ENCODE peak calls at places on chromosome 12, in four cellular contexts. T is HEK293T, C is HepG2, S is GM12878. E is an unnamed sample.

GRCh38 chr12:32309811-32310755 is 89.3 kb upstream of the FGD4 start:
- DNase-seq in C (no peak), T (no peak), S (no peak), E (no peak)

GRCh38 chr12:132544173-132544468 is 54.2 kb downstream of the FBRSL1 start:
- DNase-seq in T (no peak), S (no peak), C (no peak), E (peak)

GRCh38 chr12:79687711-79688270 is 3.0 kb downstream of the PAWR start:
- DNase-seq in S (no peak), T (no peak), C (no peak), E (no peak)

GRCh38 chr12:82870825-82871377 is 184.2 kb downstream of the TMTC2 start:
- DNase-seq in C (no peak), S (no peak), T (no peak), E (no peak)

GRCh38 chr12:53058674-53059433 is 9.0 kb downstream of the TNS2 start:
- DNase-seq in C (no peak), S (no peak), T (no peak), E (no peak)

GRCh38 chr12:41013921-41014642 is 174.0 kb upstream of the PDZRN4 start:
- DNase-seq in S (no peak), T (no peak), C (no peak), E (no peak)

GRCh38 chr12:57490126-57490525 is 2.3 kb downstream of the MARS1 start:
- DNase-seq in T (no peak), C (no peak), S (no peak), E (no peak)

GRCh38 chr12:78204926-78205325 is 374.2 kb downstream of the NAV3 start:
- DNase-seq in S (no peak), T (no peak), C (no peak), E (no peak)

GRCh38 chr12:25436206-25436912 is 116.7 kb downstream of the LMNTD1 start:
- DNase-seq in C (peak), T (peak), S (peak), E (peak)

GRCh38 chr12:106304001-106304421 is 1.5 kb downstream of the TCP11L2 start:
- DNase-seq in C (no peak), S (no peak), T (no peak), E (no peak)

GRCh38 chr12:11836282-11836963 is 186.9 kb downstream of the ETV6 start:
- DNase-seq in S (peak), T (no peak), C (no peak), E (no peak)

GRCh38 chr12:57832966-57833365 is 13.6 kb downstream of the CTDSP2 start:
- DNase-seq in C (no peak), S (no peak), T (no peak), E (no peak)

GRCh38 chr12:98296462-98297079 is 218.8 kb upstream of the TMPO start:
- DNase-seq in S (no peak), C (no peak), T (no peak), E (no peak)

GRCh38 chr12:50246873-50247612 is 36.3 kb downstream of the LIMA1 start:
- DNase-seq in S (peak), T (peak), C (peak), E (peak)
- TF ChIP-seq FOXK2 in S (no peak), T (no peak), C (no peak), E (peak)

GRCh38 chr12:108821407-108822397 is 35.7 kb downstream of the SSH1 start:
- DNase-seq in C (no peak), S (no peak), T (no peak), E (peak)

GRCh38 chr12:108822458-108823205 is 34.8 kb downstream of the SSH1 start:
- DNase-seq in T (peak), C (no peak), S (no peak), E (peak)

GRCh38 chr12:108817909-108818308 is 39.5 kb downstream of the SSH1 start:
- DNase-seq in S (no peak), C (no peak), T (no peak), E (no peak)

GRCh38 chr12:108820700-108821406 is 36.5 kb downstream of the SSH1 start:
- DNase-seq in S (no peak), T (no peak), C (no peak), E (no peak)

GRCh38 chr12:108819920-108820699 is 37.3 kb downstream of the SSH1 start:
- DNase-seq in T (no peak), S (no peak), C (no peak), E (peak)
- TF ChIP-seq FOXK2 in T (no peak), S (no peak), C (no peak), E (no peak)

GRCh38 chr12:115500872-115501271 is 776.6 kb downstream of the MED13L start:
- DNase-seq in C (no peak), S (no peak), T (no peak), E (no peak)
- TF ChIP-seq FOXK2 in C (no peak), S (no peak), T (no peak), E (no peak)

DNA sequence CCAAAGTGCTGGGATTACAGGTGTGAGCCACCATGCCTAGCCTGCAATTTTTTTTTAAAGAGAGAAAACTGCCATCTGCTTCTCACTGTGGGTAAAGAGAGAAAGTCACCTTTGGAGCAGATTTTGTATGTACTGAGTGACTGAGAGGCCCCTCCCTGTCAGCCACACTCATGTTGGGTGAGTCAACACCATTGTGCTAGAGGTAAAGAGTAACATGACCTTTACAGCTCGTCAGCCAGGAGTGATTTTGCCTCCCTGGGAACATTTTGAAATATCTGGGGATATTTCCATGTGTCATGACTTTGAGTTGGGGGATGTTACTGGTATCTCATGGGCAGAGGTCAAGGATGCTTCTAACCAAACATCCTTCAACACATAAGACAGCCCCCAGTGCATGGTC is 115.2 kb downstream of the KSR2 start:
- DNase-seq in C (peak), S (no peak), T (no peak), E (no peak)
- TF ChIP-seq FOXK2 in C (no peak), S (no peak), T (no peak), E (no peak)

DNA sequence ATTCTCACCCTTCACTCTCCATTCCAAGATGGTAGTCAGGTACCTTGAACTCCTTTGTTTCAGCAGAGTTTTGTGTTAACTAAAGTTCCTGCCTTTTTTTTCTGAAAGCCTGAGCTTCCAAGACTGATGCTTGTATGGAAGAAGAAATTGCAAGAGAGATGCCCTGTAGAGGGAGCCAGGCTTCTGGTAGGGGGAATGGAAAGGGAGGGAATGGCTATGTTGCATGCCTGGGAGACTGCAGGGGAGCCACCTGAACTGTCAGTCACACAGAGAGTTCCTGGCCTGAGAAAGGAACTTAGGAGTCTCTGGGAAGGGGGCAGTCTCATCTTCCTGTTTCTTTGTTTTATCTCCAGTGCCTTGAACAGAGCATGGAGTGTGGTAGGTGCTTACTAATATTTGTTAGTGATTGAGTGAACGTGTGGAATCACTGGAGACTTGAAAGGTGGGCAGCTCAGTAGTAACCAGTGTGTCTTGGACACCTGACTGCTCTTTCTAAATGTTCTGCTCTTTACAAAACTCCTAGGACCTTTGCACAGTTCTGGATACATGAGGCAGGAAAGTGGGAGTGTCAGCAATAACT is 132.2 kb downstream of the ANO4 start:
- DNase-seq in C (peak), S (no peak), T (peak), E (no peak)
- TF ChIP-seq FOXK2 in C (no peak), S (no peak), T (no peak), E (no peak)

DNA sequence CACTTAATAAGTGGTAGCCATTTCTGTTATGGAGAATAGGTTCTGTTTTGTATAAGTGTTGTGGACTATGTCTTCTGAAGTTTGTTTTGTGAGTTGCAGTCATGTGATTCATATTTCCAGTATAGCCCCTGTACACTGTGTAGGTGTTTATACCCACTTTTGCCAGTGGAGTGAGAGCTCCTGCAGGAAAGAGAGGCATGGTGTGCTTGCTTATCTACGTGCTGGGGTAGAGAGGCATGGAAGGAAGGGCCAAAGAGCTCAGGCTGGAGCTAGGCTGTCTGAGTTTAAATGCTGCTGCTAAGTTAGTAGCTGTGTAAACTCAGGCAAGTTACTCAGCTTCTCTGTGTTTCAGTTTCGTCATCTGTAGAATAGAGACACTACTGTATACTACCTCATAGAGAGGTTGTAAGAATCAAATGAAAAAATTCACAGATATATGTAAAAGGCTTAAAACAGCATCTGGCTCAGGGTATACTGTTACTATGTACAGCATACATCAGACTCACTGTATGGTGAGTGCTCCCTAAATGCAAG is 88.2 kb upstream of the SLC38A2 start:
- DNase-seq in S (no peak), C (no peak), T (no peak), E (no peak)
- TF ChIP-seq FOXK2 in S (no peak), C (no peak), T (no peak), E (no peak)

GRCh38 chr12:3578557-3578956 is 87.6 kb downstream of the PRMT8 start:
- DNase-seq in T (no peak), S (no peak), C (no peak), E (no peak)

GRCh38 chr12:3580071-3580749 is 89.2 kb downstream of the PRMT8 start:
- DNase-seq in C (no peak), S (no peak), T (no peak), E (no peak)

GRCh38 chr12:3571323-3571722 is 80.3 kb downstream of the PRMT8 start:
- DNase-seq in T (no peak), C (no peak), S (no peak), E (no peak)

GRCh38 chr12:3576891-3577290 is 85.9 kb downstream of the PRMT8 start:
- DNase-seq in T (no peak), C (no peak), S (no peak), E (no peak)

DNA sequence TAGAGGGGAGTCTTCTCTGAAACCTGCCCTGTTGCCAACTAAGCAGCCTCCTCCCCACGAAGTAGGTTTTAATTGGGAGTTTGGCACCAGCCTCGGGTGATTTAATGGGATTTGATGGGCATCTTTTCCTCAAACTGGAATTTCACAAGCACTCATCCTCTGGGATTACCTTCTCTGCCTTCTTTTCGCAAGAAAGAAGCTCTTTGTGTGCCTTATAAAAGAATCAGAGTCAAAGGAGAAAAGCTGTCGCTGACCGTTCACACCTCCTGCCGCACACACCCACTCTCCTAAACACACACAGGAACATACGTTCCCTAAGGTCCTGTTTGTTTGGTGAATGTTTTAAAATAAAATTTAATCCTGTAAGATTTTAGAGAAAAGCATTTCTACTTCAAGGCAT is 84.0 kb downstream of the PRMT8 start:
- DNase-seq in S (no peak), T (no peak), C (no peak), E (no peak)
- TF ChIP-seq FOXK2 in S (no peak), T (no peak), C (no peak), E (no peak)

GRCh38 chr12:116890330-116890729 is 9.1 kb upstream of the HRK start:
- DNase-seq in T (no peak), C (no peak), S (no peak), E (no peak)

GRCh38 chr12:116892741-116893140 is 11.5 kb upstream of the HRK start:
- DNase-seq in C (no peak), S (no peak), T (no peak), E (no peak)

GRCh38 chr12:116894913-116895312 is 13.7 kb upstream of the HRK start:
- DNase-seq in C (no peak), T (no peak), S (no peak), E (no peak)

GRCh38 chr12:116891019-116891418 is 9.8 kb upstream of the HRK start:
- DNase-seq in S (no peak), T (no peak), C (no peak), E (no peak)

GRCh38 chr12:116892318-116892717 is 11.1 kb upstream of the HRK start:
- DNase-seq in C (no peak), S (no peak), T (peak), E (no peak)
- TF ChIP-seq FOXK2 in C (no peak), S (no peak), T (no peak), E (no peak)

DNA sequence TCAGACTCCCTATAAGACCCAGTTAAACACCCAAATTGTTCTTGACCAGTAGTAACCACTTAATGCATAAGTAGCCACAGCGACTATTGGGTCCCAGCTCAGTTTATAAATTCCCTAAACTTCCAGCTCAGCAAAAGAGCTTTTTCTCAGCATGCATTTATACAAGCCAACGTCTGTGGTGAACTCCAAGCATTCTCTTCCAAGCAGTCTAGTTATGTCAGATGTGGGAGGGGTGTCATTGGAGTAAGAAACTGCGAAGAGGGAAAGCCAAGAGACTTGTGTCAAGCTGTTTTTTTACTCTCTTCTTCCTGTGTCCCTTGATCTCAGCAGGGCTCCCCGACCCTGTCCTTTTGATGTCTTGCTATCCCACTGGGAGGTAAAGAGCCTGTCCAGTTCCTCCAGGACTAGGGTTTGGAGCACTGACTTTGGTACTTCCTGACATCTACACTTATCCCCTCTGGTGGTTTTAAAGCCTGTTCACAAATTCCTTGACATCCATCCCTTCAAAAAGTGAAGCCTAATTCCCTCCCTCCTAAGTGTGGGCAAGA is 69.0 kb downstream of the PPM1H start:
- DNase-seq in C (no peak), S (no peak), T (no peak), E (no peak)
- TF ChIP-seq FOXK2 in C (no peak), S (no peak), T (no peak), E (no peak)

GRCh38 chr12:108629824-108630476 is 3.7 kb downstream of the SELPLG start:
- DNase-seq in C (peak), S (no peak), T (peak), E (peak)
- TF ChIP-seq FOXK2 in C (no peak), S (no peak), T (no peak), E (no peak)